ENCODE peak calls at places on chromosome 20, in five cellular contexts. One of them, this sample, is unnamed.

GRCh38 chr20:23125625-23126191 is 39.6 kb upstream of the CD93 start:
- DNase-seq in germinal center: no peak
- DNase-seq in IMR-90: peak; percentile 60
- DNase-seq in activated CD4-positive, alpha-beta T cell treated with anti-CD3 and anti-CD28 coated beads, Interleukin-2, amount 10 ng/mL, durations not matched to agents 7 days and 5 days: no peak
- DNase-seq in ovary: no peak
- DNase-seq in this sample: no peak

GRCh38 chr20:22490287-22491187 is 93.8 kb downstream of the FOXA2 start:
- DNase-seq in germinal center: no peak
- DNase-seq in IMR-90: no peak
- DNase-seq in activated CD4-positive, alpha-beta T cell treated with anti-CD3 and anti-CD28 coated beads, Interleukin-2, amount 10 ng/mL, durations not matched to agents 7 days and 5 days: no peak
- DNase-seq in ovary: no peak
- DNase-seq in this sample: peak; percentile 99

GRCh38 chr20:37841991-37842390 is 60.9 kb upstream of the VSTM2L start:
- DNase-seq in IMR-90: no peak
- DNase-seq in activated CD4-positive, alpha-beta T cell treated with anti-CD3 and anti-CD28 coated beads, Interleukin-2, amount 10 ng/mL, durations not matched to agents 7 days and 5 days: no peak
- DNase-seq in germinal center: no peak
- DNase-seq in ovary: no peak
- DNase-seq in this sample: peak; percentile 17

GRCh38 chr20:12838261-12838866 is 170.4 kb upstream of the SPTLC3 start:
- DNase-seq in IMR-90: no peak
- DNase-seq in ovary: no peak
- DNase-seq in germinal center: no peak
- DNase-seq in activated CD4-positive, alpha-beta T cell treated with anti-CD3 and anti-CD28 coated beads, Interleukin-2, amount 10 ng/mL, durations not matched to agents 7 days and 5 days: no peak
- DNase-seq in this sample: peak; percentile 15

GRCh38 chr20:47502801-47503239 is 1.1 kb downstream of the NCOA3 start:
- DNase-seq in ovary: no peak
- DNase-seq in IMR-90: peak; percentile 62
- DNase-seq in germinal center: peak; percentile 60
- DNase-seq in activated CD4-positive, alpha-beta T cell treated with anti-CD3 and anti-CD28 coated beads, Interleukin-2, amount 10 ng/mL, durations not matched to agents 7 days and 5 days: peak; percentile 57
- DNase-seq in this sample: peak; percentile 67

GRCh38 chr20:34069341-34070078 is 42.5 kb downstream of the EIF2S2 start:
- DNase-seq in germinal center: peak; percentile 40
- DNase-seq in IMR-90: peak; percentile 85
- DNase-seq in activated CD4-positive, alpha-beta T cell treated with anti-CD3 and anti-CD28 coated beads, Interleukin-2, amount 10 ng/mL, durations not matched to agents 7 days and 5 days: peak; percentile 59
- DNase-seq in ovary: peak; percentile 82
- DNase-seq in this sample: peak; percentile 91

GRCh38 chr20:6768228-6769185 is 1.0 kb downstream of the BMP2 start:
- DNase-seq in ovary: no peak
- DNase-seq in germinal center: no peak
- DNase-seq in IMR-90: peak; percentile 4
- DNase-seq in activated CD4-positive, alpha-beta T cell treated with anti-CD3 and anti-CD28 coated beads, Interleukin-2, amount 10 ng/mL, durations not matched to agents 7 days and 5 days: no peak
- DNase-seq in this sample: peak; percentile 66

GRCh38 chr20:42204261-42204660 is 586.1 kb upstream of the CHD6 start:
- DNase-seq in germinal center: no peak
- DNase-seq in ovary: no peak
- DNase-seq in activated CD4-positive, alpha-beta T cell treated with anti-CD3 and anti-CD28 coated beads, Interleukin-2, amount 10 ng/mL, durations not matched to agents 7 days and 5 days: no peak
- DNase-seq in IMR-90: no peak
- DNase-seq in this sample: peak; percentile 29

GRCh38 chr20:57661201-57662027 is 41.2 kb upstream of the ZBP1 start:
- DNase-seq in activated CD4-positive, alpha-beta T cell treated with anti-CD3 and anti-CD28 coated beads, Interleukin-2, amount 10 ng/mL, durations not matched to agents 7 days and 5 days: no peak
- DNase-seq in germinal center: no peak
- DNase-seq in IMR-90: no peak
- DNase-seq in ovary: peak; percentile 54
- DNase-seq in this sample: no peak

GRCh38 chr20:61548069-61548468 is 296.0 kb downstream of the CDH4 start:
- DNase-seq in ovary: no peak
- DNase-seq in IMR-90: no peak
- DNase-seq in activated CD4-positive, alpha-beta T cell treated with anti-CD3 and anti-CD28 coated beads, Interleukin-2, amount 10 ng/mL, durations not matched to agents 7 days and 5 days: no peak
- DNase-seq in germinal center: no peak
- DNase-seq in this sample: no peak

GRCh38 chr20:63835031-63835858 is 4.2 kb upstream of the ZBTB46 start:
- DNase-seq in germinal center: no peak
- DNase-seq in IMR-90: peak; percentile 99
- DNase-seq in activated CD4-positive, alpha-beta T cell treated with anti-CD3 and anti-CD28 coated beads, Interleukin-2, amount 10 ng/mL, durations not matched to agents 7 days and 5 days: no peak
- DNase-seq in ovary: peak; percentile 96
- DNase-seq in this sample: peak; percentile 93

GRCh38 chr20:57190536-57191265 is 75.7 kb downstream of the BMP7 start:
- DNase-seq in IMR-90: peak; percentile 27
- DNase-seq in germinal center: no peak
- DNase-seq in ovary: no peak
- DNase-seq in activated CD4-positive, alpha-beta T cell treated with anti-CD3 and anti-CD28 coated beads, Interleukin-2, amount 10 ng/mL, durations not matched to agents 7 days and 5 days: no peak
- DNase-seq in this sample: no peak

This sample was measured in DMS53.